ENCODE peak calls at places on chromosomes 2 and 18, in eight cellular contexts. J is GDM1, V is NCI-H226, T is astrocyte of the spinal cord, I is foreskin fibroblast, Q is astrocyte, M is astrocyte of the hippocampus, D is transverse colon. A is an unnamed sample.

GRCh38 chr2:191758420-191759199 is 80.7 kb downstream of the NABP1 start:
- DNase-seq in J (peak), V (peak), T (peak), I (peak), Q (peak), M (peak), D (peak), A (peak)

GRCh38 chr2:138271467-138271866 is 230.1 kb upstream of the SPOPL start:
- DNase-seq in J (no peak), V (no peak), T (no peak), I (no peak), Q (no peak), M (no peak), D (no peak), A (no peak)

GRCh38 chr18:70280007-70280925 is 8.6 kb upstream of the SOCS6 start:
- DNase-seq in J (no peak), V (peak), T (peak), I (peak), Q (no peak), M (no peak), D (no peak), A (no peak)

GRCh38 chr2:202375006-202375610 is 1.0 kb upstream of the BMPR2 start:
- DNase-seq in J (no peak), V (peak), T (peak), I (peak), Q (peak), M (peak), D (peak), A (no peak)

GRCh38 chr2:26067186-26067974 is 33.5 kb downstream of the RAB10 start:
- DNase-seq in J (no peak), V (no peak), T (no peak), I (no peak), Q (no peak), M (no peak), D (no peak), A (no peak)

GRCh38 chr2:39803839-39804238 is 24.8 kb upstream of the THUMPD2 start:
- DNase-seq in J (no peak), V (no peak), T (no peak), I (no peak), Q (no peak), M (no peak), D (no peak), A (no peak)

GRCh38 chr2:212124597-212124996 is 414.0 kb downstream of the ERBB4 start:
- DNase-seq in J (no peak), V (peak), T (no peak), I (no peak), Q (peak), M (no peak), D (no peak), A (no peak)

GRCh38 chr2:108535380-108535677 is 1.1 kb downstream of the LIMS1 start:
- DNase-seq in J (no peak), V (no peak), T (no peak), I (peak), Q (no peak), M (peak), D (no peak), A (no peak)

GRCh38 chr2:206556357-206556949 is 85.8 kb upstream of the FAM237A start:
- DNase-seq in J (no peak), V (no peak), T (peak), I (peak), Q (peak), M (peak), D (no peak), A (peak)